ENCODE peak calls at places on chromosomes 12 and 14, in six cellular contexts. One of them, this sample, is unnamed.

GRCh38 chr12:11814362-11814761 is 164.9 kb downstream of the ETV6 start:
- DNase-seq in sigmoid colon: no peak
- DNase-seq in IMR-90: peak
- DNase-seq in gastrocnemius medialis: no peak
- DNase-seq in A549: no peak
- DNase-seq in HCT116: no peak
- DNase-seq in this sample: peak

GRCh38 chr12:69059465-69060457 is 126.8 kb upstream of the CPM start:
- DNase-seq in sigmoid colon: no peak
- DNase-seq in HCT116: peak
- DNase-seq in A549: peak
- DNase-seq in gastrocnemius medialis: no peak
- DNase-seq in IMR-90: peak
- DNase-seq in this sample: peak

GRCh38 chr14:77219591-77219990 is 38.0 kb downstream of the TMEM63C start:
- DNase-seq in IMR-90: no peak
- DNase-seq in gastrocnemius medialis: no peak
- DNase-seq in HCT116: no peak
- DNase-seq in A549: no peak
- DNase-seq in sigmoid colon: no peak
- DNase-seq in this sample: no peak

GRCh38 chr14:23877111-23877510 is 76.5 kb upstream of the DHRS4 start:
- DNase-seq in sigmoid colon: no peak
- DNase-seq in IMR-90: no peak
- DNase-seq in gastrocnemius medialis: no peak
- DNase-seq in A549: no peak
- DNase-seq in HCT116: no peak
- DNase-seq in this sample: no peak

GRCh38 chr14:68616255-68616902 is 176.5 kb downstream of the ZFP36L1 start:
- DNase-seq in IMR-90: peak
- DNase-seq in A549: no peak
- DNase-seq in sigmoid colon: no peak
- DNase-seq in gastrocnemius medialis: no peak
- DNase-seq in HCT116: peak
- DNase-seq in this sample: no peak

GRCh38 chr12:121026274-121027045 is 10.2 kb upstream of the C12orf43 start:
- DNase-seq in IMR-90: no peak
- DNase-seq in sigmoid colon: no peak
- DNase-seq in gastrocnemius medialis: no peak
- DNase-seq in HCT116: no peak
- DNase-seq in A549: no peak
- DNase-seq in this sample: no peak

GRCh38 chr14:57865450-57866198 is at the start of gene SLC35F4:
- DNase-seq in A549: peak
- DNase-seq in sigmoid colon: no peak
- DNase-seq in gastrocnemius medialis: no peak
- DNase-seq in IMR-90: no peak
- DNase-seq in HCT116: no peak
- DNase-seq in this sample: no peak

GRCh38 chr12:50195832-50196231 is 28.7 kb upstream of the CERS5 start:
- DNase-seq in gastrocnemius medialis: no peak
- DNase-seq in HCT116: no peak
- DNase-seq in A549: no peak
- DNase-seq in IMR-90: no peak
- DNase-seq in sigmoid colon: no peak
- DNase-seq in this sample: no peak

GRCh38 chr12:21891763-21892217 is 49.4 kb downstream of the ABCC9 start:
- DNase-seq in IMR-90: no peak
- DNase-seq in sigmoid colon: peak
- DNase-seq in gastrocnemius medialis: peak
- DNase-seq in HCT116: no peak
- DNase-seq in A549: no peak
- DNase-seq in this sample: no peak

GRCh38 chr12:104998423-104999346 is 12.6 kb downstream of the NOPCHAP1 start:
- DNase-seq in A549: no peak
- DNase-seq in gastrocnemius medialis: no peak
- DNase-seq in IMR-90: no peak
- DNase-seq in HCT116: no peak
- DNase-seq in sigmoid colon: peak
- DNase-seq in this sample: no peak

GRCh38 chr12:45407188-45407850 is 191.4 kb downstream of the ANO6 start:
- DNase-seq in sigmoid colon: peak
- DNase-seq in HCT116: no peak
- DNase-seq in IMR-90: peak
- DNase-seq in A549: no peak
- DNase-seq in gastrocnemius medialis: peak
- DNase-seq in this sample: no peak

GRCh38 chr14:62501021-62501750 is 544.1 kb downstream of the KCNH5 start:
- DNase-seq in sigmoid colon: no peak
- DNase-seq in gastrocnemius medialis: no peak
- DNase-seq in A549: no peak
- DNase-seq in HCT116: no peak
- DNase-seq in IMR-90: no peak
- DNase-seq in this sample: no peak

GRCh38 chr12:15256760-15257159 is 35.5 kb upstream of the RERG start:
- DNase-seq in A549: no peak
- DNase-seq in gastrocnemius medialis: peak
- DNase-seq in IMR-90: peak
- DNase-seq in sigmoid colon: peak
- DNase-seq in HCT116: no peak
- DNase-seq in this sample: no peak

GRCh38 chr14:20698934-20699333 is 10.4 kb downstream of the ANG start:
- DNase-seq in gastrocnemius medialis: no peak
- DNase-seq in sigmoid colon: no peak
- DNase-seq in HCT116: no peak
- DNase-seq in IMR-90: no peak
- DNase-seq in A549: no peak
- DNase-seq in this sample: no peak

GRCh38 chr14:32564591-32564990 is 235.5 kb downstream of the AKAP6 start:
- DNase-seq in sigmoid colon: no peak
- DNase-seq in A549: no peak
- DNase-seq in gastrocnemius medialis: no peak
- DNase-seq in IMR-90: peak
- DNase-seq in HCT116: no peak
- DNase-seq in this sample: no peak

GRCh38 chr14:104859900-104860299 is 5.2 kb upstream of the CEP170B start:
- DNase-seq in HCT116: no peak
- DNase-seq in IMR-90: no peak
- DNase-seq in gastrocnemius medialis: no peak
- DNase-seq in sigmoid colon: no peak
- DNase-seq in A549: no peak
- DNase-seq in this sample: no peak

GRCh38 chr12:91287753-91288152 is 105.1 kb upstream of the DCN start:
- DNase-seq in A549: no peak
- DNase-seq in gastrocnemius medialis: no peak
- DNase-seq in HCT116: no peak
- DNase-seq in sigmoid colon: no peak
- DNase-seq in IMR-90: no peak
- DNase-seq in this sample: no peak

GRCh38 chr12:22627351-22627750 is 2.4 kb downstream of the ETNK1 start:
- DNase-seq in IMR-90: no peak
- DNase-seq in HCT116: no peak
- DNase-seq in gastrocnemius medialis: no peak
- DNase-seq in A549: no peak
- DNase-seq in sigmoid colon: no peak
- DNase-seq in this sample: no peak

DNA sequence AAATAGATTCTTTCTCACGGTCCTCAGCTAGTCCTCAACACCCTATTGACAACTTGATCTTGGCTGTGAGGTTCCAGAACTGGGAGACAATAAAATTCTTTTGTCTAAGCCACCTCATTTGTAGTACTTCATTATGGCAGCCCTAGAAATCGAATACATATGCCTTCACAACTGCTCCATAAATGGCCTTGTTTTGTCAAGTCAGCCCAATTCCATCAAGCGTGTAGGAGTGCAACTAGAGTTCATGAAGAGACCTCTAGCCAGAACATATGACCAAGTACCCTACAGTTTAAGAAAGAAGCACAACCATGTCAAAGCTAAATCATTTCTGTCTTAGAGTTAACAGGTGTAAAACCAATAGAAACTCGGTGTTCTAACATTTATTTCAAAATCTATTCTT is 45.0 kb upstream of the PLEKHA5 start:
- DNase-seq in IMR-90: no peak
- DNase-seq in A549: no peak
- DNase-seq in sigmoid colon: no peak
- DNase-seq in gastrocnemius medialis: no peak
- DNase-seq in HCT116: no peak
- DNase-seq in this sample: no peak
- TF ChIP-seq POLR2A in IMR-90: no peak
- TF ChIP-seq POLR2A in A549: no peak
- TF ChIP-seq POLR2A in sigmoid colon: no peak
- TF ChIP-seq POLR2A in gastrocnemius medialis: no peak
- TF ChIP-seq POLR2A in HCT116: no peak
- TF ChIP-seq POLR2A in this sample: no peak

GRCh38 chr12:107622005-107622404 is 63.6 kb upstream of the PWP1 start:
- DNase-seq in IMR-90: peak
- DNase-seq in gastrocnemius medialis: no peak
- DNase-seq in sigmoid colon: no peak
- DNase-seq in A549: no peak
- DNase-seq in HCT116: peak
- DNase-seq in this sample: peak

GRCh38 chr12:107612508-107612907 is 73.1 kb upstream of the PWP1 start:
- DNase-seq in sigmoid colon: no peak
- DNase-seq in IMR-90: peak
- DNase-seq in HCT116: no peak
- DNase-seq in gastrocnemius medialis: no peak
- DNase-seq in A549: no peak
- DNase-seq in this sample: no peak

GRCh38 chr12:107619831-107620230 is 65.8 kb upstream of the PWP1 start:
- DNase-seq in A549: no peak
- DNase-seq in sigmoid colon: no peak
- DNase-seq in gastrocnemius medialis: no peak
- DNase-seq in HCT116: no peak
- DNase-seq in IMR-90: no peak
- DNase-seq in this sample: no peak

GRCh38 chr12:107616941-107617340 is 68.7 kb upstream of the PWP1 start:
- DNase-seq in HCT116: no peak
- DNase-seq in IMR-90: no peak
- DNase-seq in sigmoid colon: no peak
- DNase-seq in gastrocnemius medialis: no peak
- DNase-seq in A549: no peak
- DNase-seq in this sample: no peak

DNA sequence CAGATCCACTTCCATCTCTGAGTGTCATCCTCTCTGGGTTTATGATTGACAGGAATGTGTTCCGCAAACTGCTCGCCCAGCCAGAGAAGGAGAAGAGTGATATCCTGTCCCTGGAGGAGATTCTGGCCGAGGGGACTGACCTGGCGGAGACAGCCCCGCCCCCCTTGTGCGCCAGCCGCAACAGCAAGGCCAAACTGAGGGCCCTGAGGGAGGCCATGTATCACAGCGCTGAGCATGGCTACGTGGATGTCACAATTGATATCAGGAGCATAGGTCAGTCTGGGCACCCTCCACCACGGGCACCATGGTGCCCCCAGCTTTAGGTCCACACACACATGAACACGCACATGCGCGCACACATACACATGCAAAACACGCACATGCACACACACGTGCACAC is 67.5 kb upstream of the PWP1 start:
- DNase-seq in IMR-90: no peak
- DNase-seq in A549: no peak
- DNase-seq in sigmoid colon: no peak
- DNase-seq in gastrocnemius medialis: no peak
- DNase-seq in HCT116: no peak
- DNase-seq in this sample: no peak
- TF ChIP-seq POLR2A in IMR-90: no peak
- TF ChIP-seq POLR2A in A549: no peak
- TF ChIP-seq POLR2A in sigmoid colon: no peak
- TF ChIP-seq POLR2A in gastrocnemius medialis: no peak
- TF ChIP-seq POLR2A in HCT116: no peak
- TF ChIP-seq POLR2A in this sample: no peak

GRCh38 chr12:57434517-57435223 is at the start of gene INHBC:
- DNase-seq in sigmoid colon: no peak
- DNase-seq in HCT116: no peak
- DNase-seq in gastrocnemius medialis: no peak
- DNase-seq in A549: no peak
- DNase-seq in IMR-90: no peak
- DNase-seq in this sample: no peak
- TF ChIP-seq POLR2A in sigmoid colon: no peak
- TF ChIP-seq POLR2A in HCT116: no peak
- TF ChIP-seq POLR2A in gastrocnemius medialis: no peak
- TF ChIP-seq POLR2A in A549: no peak
- TF ChIP-seq POLR2A in IMR-90: no peak
- TF ChIP-seq POLR2A in this sample: no peak

GRCh38 chr12:52925717-52926595 is 21.1 kb upstream of the KRT8 start:
- DNase-seq in A549: no peak
- DNase-seq in sigmoid colon: no peak
- DNase-seq in HCT116: no peak
- DNase-seq in gastrocnemius medialis: no peak
- DNase-seq in IMR-90: no peak
- DNase-seq in this sample: no peak
- TF ChIP-seq POLR2A in A549: no peak
- TF ChIP-seq POLR2A in sigmoid colon: no peak
- TF ChIP-seq POLR2A in HCT116: no peak
- TF ChIP-seq POLR2A in gastrocnemius medialis: no peak
- TF ChIP-seq POLR2A in IMR-90: no peak
- TF ChIP-seq POLR2A in this sample: no peak

This sample was measured in H54.